ENCODE peak calls at places on chromosomes 12 and 14, in five cellular contexts. I is lower lobe of right lung, Q is brain microvascular endothelial cell, W is glutamatergic neuron, R is sigmoid colon. C is an unnamed sample.

GRCh38 chr12:94457331-94457730 is 2.3 kb downstream of the CEP83 start:
- DNase-seq in W (no peak), R (no peak), I (no peak), Q (no peak), C (no peak)

GRCh38 chr12:40760821-40761220 is 68.6 kb downstream of the CNTN1 start:
- DNase-seq in Q (no peak), I (no peak), R (no peak), W (no peak), C (no peak)

GRCh38 chr12:124668602-124669001 is 101.2 kb upstream of the NCOR2 start:
- DNase-seq in R (peak), Q (no peak), W (no peak), I (no peak), C (no peak)

GRCh38 chr12:51395283-51396230 is 4.4 kb upstream of the GALNT6 start:
- DNase-seq in R (no peak), I (no peak), Q (no peak), W (no peak), C (no peak)

GRCh38 chr14:42002139-42002538 is 395.5 kb downstream of the LRFN5 start:
- DNase-seq in Q (no peak), W (no peak), R (no peak), I (no peak), C (no peak)

GRCh38 chr14:23556700-23557440 is 799 bp downstream of the THTPA start:
- DNase-seq in Q (no peak), W (peak), R (no peak), I (no peak), C (no peak)

GRCh38 chr12:9041321-9041720 is 52.0 kb downstream of the KLRG1 start:
- DNase-seq in Q (peak), R (no peak), I (no peak), W (no peak), C (no peak)

GRCh38 chr12:6916426-6917200 is 2.2 kb downstream of the ENO2 start:
- DNase-seq in R (peak), W (no peak), Q (no peak), I (peak), C (no peak)

GRCh38 chr14:51855234-51855633 is 5.2 kb upstream of the GNG2 start:
- DNase-seq in W (no peak), Q (no peak), R (no peak), I (no peak), C (no peak)

GRCh38 chr12:78880078-78880477 is 15.5 kb downstream of the SYT1 start:
- DNase-seq in Q (no peak), R (no peak), W (no peak), I (no peak), C (no peak)

GRCh38 chr12:113498490-113498889 is 26.8 kb upstream of the LHX5 start:
- DNase-seq in W (no peak), R (no peak), Q (no peak), I (no peak), C (no peak)

GRCh38 chr14:61486930-61487495 is 165.6 kb downstream of the PRKCH start:
- DNase-seq in Q (no peak), W (no peak), R (no peak), I (no peak), C (no peak)

GRCh38 chr12:45994736-45995135 is 4.4 kb upstream of the SCAF11 start:
- DNase-seq in W (no peak), R (no peak), Q (no peak), I (no peak), C (no peak)

GRCh38 chr12:8033153-8034044 is 883 bp downstream of the FOXJ2 start:
- DNase-seq in I (no peak), Q (no peak), W (peak), R (peak), C (peak)

GRCh38 chr12:38324896-38325295 is 8.3 kb downstream of the ALG10B start:
- DNase-seq in R (no peak), Q (no peak), I (no peak), W (no peak), C (no peak)

GRCh38 chr12:51441583-51441982 is 17.0 kb downstream of the SLC4A8 start:
- DNase-seq in W (no peak), Q (peak), I (no peak), R (no peak), C (no peak)

GRCh38 chr14:98633380-98633779 is 638.6 kb downstream of the BCL11B start:
- DNase-seq in W (no peak), R (no peak), I (no peak), Q (no peak), C (no peak)

GRCh38 chr12:53070901-53071492 is 8.2 kb downstream of the SPRYD3 start:
- DNase-seq in Q (no peak), W (no peak), R (peak), I (no peak), C (no peak)

GRCh38 chr12:94032368-94032767 is 116.0 kb upstream of the PLXNC1 start:
- DNase-seq in R (no peak), Q (no peak), I (no peak), W (no peak), C (no peak)

GRCh38 chr14:100539319-100539645 is 47.9 kb downstream of the BEGAIN start:
- DNase-seq in R (no peak), I (no peak), W (peak), Q (no peak), C (peak)

GRCh38 chr14:34387974-34388533 is 74.0 kb downstream of the SPTSSA start:
- DNase-seq in I (no peak), R (no peak), W (no peak), Q (no peak), C (no peak)

GRCh38 chr12:124496584-124496983 is 70.8 kb downstream of the NCOR2 start:
- DNase-seq in I (no peak), Q (no peak), W (no peak), R (no peak), C (no peak)

GRCh38 chr12:50732591-50732990 is 31.3 kb upstream of the ATF1 start:
- DNase-seq in W (no peak), I (no peak), Q (peak), R (no peak), C (no peak)

GRCh38 chr12:94704452-94704871 is 54.1 kb upstream of the TMCC3 start:
- DNase-seq in Q (peak), W (no peak), R (no peak), I (no peak), C (no peak)

GRCh38 chr12:99600388-99600787 is 47.2 kb upstream of the GARIN6 start:
- DNase-seq in I (no peak), Q (no peak), R (no peak), W (no peak), C (no peak)

GRCh38 chr12:58395470-58395869 is 454.1 kb downstream of the ATP23 start:
- DNase-seq in W (no peak), R (no peak), Q (no peak), I (no peak), C (no peak)

GRCh38 chr14:103594265-103594664 is 31.5 kb downstream of the COA8 start:
- DNase-seq in I (no peak), Q (peak), W (peak), R (peak), C (peak)

GRCh38 chr12:78261901-78262300 is 431.2 kb downstream of the NAV3 start:
- DNase-seq in W (no peak), I (no peak), Q (no peak), R (no peak), C (no peak)

GRCh38 chr12:44875954-44876553 is at the start of gene NELL2:
- DNase-seq in W (peak), R (no peak), I (peak), Q (no peak), C (peak)

GRCh38 chr12:121009744-121010143 is 6.5 kb downstream of the C12orf43 start:
- DNase-seq in I (no peak), Q (peak), W (peak), R (no peak), C (peak)

GRCh38 chr12:109937371-109937770 is 37.3 kb downstream of the TCHP start:
- DNase-seq in W (no peak), Q (peak), R (no peak), I (no peak), C (no peak)

GRCh38 chr12:112686373-112686772 is 105.2 kb upstream of the RPH3A start:
- DNase-seq in R (no peak), I (no peak), W (no peak), Q (peak), C (no peak)

GRCh38 chr14:51681411-51681810 is 29.7 kb downstream of the FRMD6 start:
- DNase-seq in I (no peak), R (no peak), W (no peak), Q (no peak), C (no peak)

GRCh38 chr12:125111403-125111802 is 46.2 kb downstream of the AACS start:
- DNase-seq in Q (no peak), R (no peak), I (no peak), W (no peak), C (no peak)

GRCh38 chr12:19739195-19739776 is 300.0 kb downstream of the AEBP2 start:
- DNase-seq in Q (peak), R (no peak), W (no peak), I (no peak), C (peak)

GRCh38 chr12:111160350-111161142 is 208.3 kb downstream of the PHETA1 start:
- DNase-seq in W (peak), Q (no peak), I (no peak), R (no peak), C (peak)

GRCh38 chr14:104593241-104593701 is 11.3 kb downstream of the TMEM179 start:
- DNase-seq in Q (no peak), I (peak), R (no peak), W (peak), C (no peak)

GRCh38 chr14:61417141-61417540 is 95.8 kb downstream of the PRKCH start:
- DNase-seq in W (no peak), R (no peak), I (no peak), Q (no peak), C (no peak)

GRCh38 chr14:32608880-32609279 is 279.8 kb downstream of the AKAP6 start:
- DNase-seq in W (no peak), Q (peak), R (no peak), I (no peak), C (no peak)

GRCh38 chr14:85959063-85959462 is 429.1 kb downstream of the FLRT2 start:
- DNase-seq in Q (no peak), R (no peak), W (no peak), I (no peak), C (no peak)

GRCh38 chr14:85960781-85961180 is 430.8 kb downstream of the FLRT2 start:
- DNase-seq in I (no peak), R (no peak), Q (no peak), W (peak), C (no peak)

GRCh38 chr14:85963486-85963885 is 433.5 kb downstream of the FLRT2 start:
- DNase-seq in W (no peak), I (no peak), Q (no peak), R (no peak), C (no peak)

DNA sequence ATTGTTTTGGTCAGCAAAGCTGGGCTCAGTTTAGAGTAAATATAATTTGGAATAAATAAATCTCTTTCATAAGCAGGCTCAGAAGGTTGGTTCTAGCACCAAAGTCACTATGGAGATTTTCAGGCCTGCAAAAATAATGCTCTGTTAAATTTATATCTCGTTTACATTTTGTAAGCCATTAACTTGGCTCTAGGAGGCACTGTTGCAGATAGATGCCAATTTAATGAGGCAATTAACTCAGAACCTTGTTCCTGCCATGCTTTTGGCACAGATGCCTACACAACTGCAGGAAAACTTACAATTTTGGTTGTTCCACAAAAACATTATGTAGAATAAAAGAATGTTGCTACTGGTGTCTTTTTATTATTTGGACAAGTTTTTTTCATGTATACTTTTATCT is 428.1 kb downstream of the FLRT2 start:
- DNase-seq in R (no peak), I (no peak), W (no peak), Q (no peak), C (no peak)
- TF ChIP-seq CTCF in R (no peak), I (no peak), W (no peak), Q (peak), C (no peak)

GRCh38 chr14:77710364-77710763 is 2.5 kb downstream of the SLIRP start:
- DNase-seq in R (no peak), I (no peak), W (no peak), Q (no peak), C (no peak)

GRCh38 chr14:77708749-77709148 is 846 bp downstream of the SLIRP start:
- DNase-seq in W (no peak), I (no peak), R (no peak), Q (no peak), C (no peak)

GRCh38 chr14:77709412-77709811 is 1.5 kb downstream of the SLIRP start:
- DNase-seq in R (no peak), W (no peak), I (no peak), Q (no peak), C (no peak)

GRCh38 chr14:77707355-77707723 is 484 bp downstream of the ALKBH1 start:
- DNase-seq in I (no peak), W (no peak), R (no peak), Q (peak), C (no peak)

DNA sequence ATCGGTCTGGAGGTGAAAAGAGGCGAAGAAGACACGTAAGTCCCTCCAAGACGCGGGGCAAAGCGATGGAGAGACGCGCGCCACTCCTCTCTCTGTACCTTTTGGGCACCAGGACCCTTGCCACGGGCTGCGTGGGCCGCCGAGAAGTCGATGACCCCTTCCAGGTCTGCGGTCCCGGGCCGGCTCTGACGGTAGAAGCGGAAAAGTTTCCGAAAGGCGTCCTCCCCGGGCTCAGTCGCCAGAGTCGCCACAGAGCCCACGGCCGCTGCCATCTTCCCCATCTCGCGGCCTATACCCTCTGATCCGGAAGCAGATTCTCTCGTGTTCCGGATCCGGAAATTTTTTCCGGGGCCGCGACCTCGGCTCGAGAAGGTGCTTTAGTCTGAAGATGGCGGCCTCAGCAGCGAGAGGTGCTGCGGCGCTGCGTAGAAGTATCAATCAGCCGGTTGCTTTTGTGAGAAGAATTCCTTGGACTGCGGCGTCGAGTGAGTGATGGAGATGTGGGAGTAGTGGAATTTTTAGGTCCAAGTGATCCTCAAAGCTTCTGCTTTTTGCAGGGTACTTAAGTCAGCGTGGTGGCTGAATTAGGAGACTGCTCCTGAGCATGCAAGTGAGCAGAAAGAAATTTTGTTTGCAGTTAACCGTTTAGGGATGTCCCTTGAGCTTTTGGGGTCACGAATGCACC is at the start of the genes ALKBH1 and SLIRP:
- DNase-seq in R (peak), I (peak), Q (peak), W (peak), C (peak)
- TF ChIP-seq CTCF in R (no peak), I (no peak), Q (peak), W (no peak), C (no peak)

GRCh38 chr14:59133202-59133601 is 55.3 kb upstream of the DAAM1 start:
- DNase-seq in W (no peak), Q (no peak), R (no peak), I (no peak), C (no peak)
- TF ChIP-seq CTCF in W (no peak), Q (peak), R (no peak), I (no peak), C (no peak)

GRCh38 chr12:4372653-4373052 is 6.9 kb downstream of the FGF23 start:
- DNase-seq in I (no peak), W (no peak), Q (no peak), R (no peak), C (no peak)
- TF ChIP-seq CTCF in I (no peak), W (no peak), Q (no peak), R (no peak), C (no peak)

GRCh38 chr12:470133-470532 is 10.4 kb downstream of the B4GALNT3 start:
- DNase-seq in Q (no peak), W (no peak), R (no peak), I (no peak), C (no peak)
- TF ChIP-seq CTCF in Q (no peak), W (no peak), R (no peak), I (no peak), C (no peak)

C was measured in nephron progenitor cell.